ENCODE peak calls at places on chromosomes 7 and 10, in nine cellular contexts. N, R, U, C, A, E, Y, Q and B are unnamed samples.

GRCh38 chr7:770786-771185 is 43.7 kb upstream of the PRKAR1B start:
- DNase-seq in N (no peak), E (no peak), Y (no peak), R (no peak), U (no peak), A (no peak), C (peak; percentile 8), Q (no peak), B (no peak)

GRCh38 chr7:70410134-70410750 is 721.7 kb upstream of the GALNT17 start:
- DNase-seq in Q (no peak), N (no peak), U (no peak), E (no peak), Y (no peak), A (no peak), C (no peak), R (no peak), B (no peak)

GRCh38 chr10:3972460-3973366 is 187.7 kb upstream of the KLF6 start:
- DNase-seq in R (no peak), Y (no peak), A (no peak), E (no peak), Q (no peak), U (peak; percentile 55), N (no peak), C (no peak), B (no peak)

GRCh38 chr7:105473163-105473562 is 48.9 kb downstream of the PUS7 start:
- DNase-seq in C (no peak), A (no peak), N (no peak), Q (no peak), R (no peak), Y (no peak), E (no peak), U (no peak), B (no peak)

GRCh38 chr10:28302012-28302667 is 724 bp downstream of the MPP7 start:
- DNase-seq in C (peak; percentile 36), R (no peak), E (peak; percentile 44), N (no peak), Y (no peak), U (no peak), A (peak; percentile 19), Q (peak; percentile 27), B (no peak)

GRCh38 chr7:74194686-74195085 is 15.1 kb upstream of the LAT2 start:
- DNase-seq in N (no peak), E (no peak), Q (no peak), Y (no peak), U (no peak), R (no peak), C (no peak), A (no peak), B (no peak)

GRCh38 chr10:130994191-130994590 is 317.3 kb downstream of the TCERG1L start:
- DNase-seq in R (no peak), E (no peak), U (no peak), Q (no peak), A (no peak), Y (no peak), N (no peak), C (no peak), B (no peak)

GRCh38 chr10:79446451-79447020 is 1.1 kb upstream of the ZCCHC24 start:
- DNase-seq in N (no peak), R (peak; percentile 27), E (peak; percentile 56), Y (peak; percentile 59), Q (peak; percentile 87), A (peak; percentile 44), C (no peak), U (no peak), B (no peak)

GRCh38 chr7:105808703-105809590 is 67.5 kb downstream of the ATXN7L1 start:
- DNase-seq in Q (no peak), A (no peak), R (peak; percentile 69), E (no peak), C (peak; percentile 58), N (peak; percentile 56), Y (no peak), U (peak; percentile 91), B (no peak)